ENCODE peak calls at places on chromosomes 13 and 19, in six cellular contexts. One of them, this sample, is unnamed.

GRCh38 chr19:339262-339887 is 5.2 kb downstream of the MIER2 start:
- DNase-seq in stimulated activated CD4-positive, alpha-beta T cell treated with anti-CD3 and anti-CD28 coated beads, Interleukin-1b, Interleukin-23, amount 100 ng/mL, for 4 hours: no peak
- DNase-seq in stimulated activated CD8-positive, alpha-beta memory T cell treated with anti-CD3 and anti-CD28 coated beads, Interleukin-2, amount 100 ng/mL, for 48 hours: no peak
- DNase-seq in fibroblast of mammary gland: peak
- DNase-seq in hippocampal formation: no peak
- DNase-seq in colonic mucosa: no peak
- DNase-seq in this sample: peak

GRCh38 chr19:13689050-13689449 is 75.3 kb upstream of the MRI1 start:
- DNase-seq in hippocampal formation: no peak
- DNase-seq in colonic mucosa: no peak
- DNase-seq in fibroblast of mammary gland: peak
- DNase-seq in stimulated activated CD4-positive, alpha-beta T cell treated with anti-CD3 and anti-CD28 coated beads, Interleukin-1b, Interleukin-23, amount 100 ng/mL, for 4 hours: no peak
- DNase-seq in stimulated activated CD8-positive, alpha-beta memory T cell treated with anti-CD3 and anti-CD28 coated beads, Interleukin-2, amount 100 ng/mL, for 48 hours: no peak
- DNase-seq in this sample: no peak

GRCh38 chr13:73740681-73741080 is 393.5 kb downstream of the KLF12 start:
- DNase-seq in hippocampal formation: no peak
- DNase-seq in fibroblast of mammary gland: peak
- DNase-seq in colonic mucosa: no peak
- DNase-seq in stimulated activated CD4-positive, alpha-beta T cell treated with anti-CD3 and anti-CD28 coated beads, Interleukin-1b, Interleukin-23, amount 100 ng/mL, for 4 hours: no peak
- DNase-seq in stimulated activated CD8-positive, alpha-beta memory T cell treated with anti-CD3 and anti-CD28 coated beads, Interleukin-2, amount 100 ng/mL, for 48 hours: no peak
- DNase-seq in this sample: no peak

GRCh38 chr13:20566424-20566916 is 487 bp upstream of the IFT88 start:
- DNase-seq in stimulated activated CD4-positive, alpha-beta T cell treated with anti-CD3 and anti-CD28 coated beads, Interleukin-1b, Interleukin-23, amount 100 ng/mL, for 4 hours: no peak
- DNase-seq in fibroblast of mammary gland: peak
- DNase-seq in hippocampal formation: no peak
- DNase-seq in colonic mucosa: peak
- DNase-seq in stimulated activated CD8-positive, alpha-beta memory T cell treated with anti-CD3 and anti-CD28 coated beads, Interleukin-2, amount 100 ng/mL, for 48 hours: no peak
- DNase-seq in this sample: peak

GRCh38 chr19:30226464-30227070 is 145.6 kb upstream of the ZNF536 start:
- DNase-seq in fibroblast of mammary gland: no peak
- DNase-seq in stimulated activated CD4-positive, alpha-beta T cell treated with anti-CD3 and anti-CD28 coated beads, Interleukin-1b, Interleukin-23, amount 100 ng/mL, for 4 hours: no peak
- DNase-seq in hippocampal formation: peak
- DNase-seq in colonic mucosa: no peak
- DNase-seq in stimulated activated CD8-positive, alpha-beta memory T cell treated with anti-CD3 and anti-CD28 coated beads, Interleukin-2, amount 100 ng/mL, for 48 hours: no peak
- DNase-seq in this sample: no peak

GRCh38 chr13:66562054-66562453 is 668.1 kb downstream of the PCDH9 start:
- DNase-seq in fibroblast of mammary gland: no peak
- DNase-seq in colonic mucosa: no peak
- DNase-seq in hippocampal formation: no peak
- DNase-seq in stimulated activated CD8-positive, alpha-beta memory T cell treated with anti-CD3 and anti-CD28 coated beads, Interleukin-2, amount 100 ng/mL, for 48 hours: no peak
- DNase-seq in stimulated activated CD4-positive, alpha-beta T cell treated with anti-CD3 and anti-CD28 coated beads, Interleukin-1b, Interleukin-23, amount 100 ng/mL, for 4 hours: no peak
- DNase-seq in this sample: no peak

GRCh38 chr13:48278806-48279205 is 24.7 kb upstream of the RB1 start:
- DNase-seq in hippocampal formation: no peak
- DNase-seq in stimulated activated CD8-positive, alpha-beta memory T cell treated with anti-CD3 and anti-CD28 coated beads, Interleukin-2, amount 100 ng/mL, for 48 hours: no peak
- DNase-seq in stimulated activated CD4-positive, alpha-beta T cell treated with anti-CD3 and anti-CD28 coated beads, Interleukin-1b, Interleukin-23, amount 100 ng/mL, for 4 hours: no peak
- DNase-seq in fibroblast of mammary gland: no peak
- DNase-seq in colonic mucosa: no peak
- DNase-seq in this sample: no peak

GRCh38 chr13:110769097-110769496 is 55.6 kb downstream of the ING1 start:
- DNase-seq in stimulated activated CD8-positive, alpha-beta memory T cell treated with anti-CD3 and anti-CD28 coated beads, Interleukin-2, amount 100 ng/mL, for 48 hours: no peak
- DNase-seq in colonic mucosa: no peak
- DNase-seq in fibroblast of mammary gland: no peak
- DNase-seq in hippocampal formation: no peak
- DNase-seq in stimulated activated CD4-positive, alpha-beta T cell treated with anti-CD3 and anti-CD28 coated beads, Interleukin-1b, Interleukin-23, amount 100 ng/mL, for 4 hours: no peak
- DNase-seq in this sample: no peak

GRCh38 chr13:98206946-98207345 is 29.9 kb upstream of the RNF113B start:
- DNase-seq in stimulated activated CD4-positive, alpha-beta T cell treated with anti-CD3 and anti-CD28 coated beads, Interleukin-1b, Interleukin-23, amount 100 ng/mL, for 4 hours: no peak
- DNase-seq in colonic mucosa: no peak
- DNase-seq in fibroblast of mammary gland: peak
- DNase-seq in stimulated activated CD8-positive, alpha-beta memory T cell treated with anti-CD3 and anti-CD28 coated beads, Interleukin-2, amount 100 ng/mL, for 48 hours: no peak
- DNase-seq in hippocampal formation: no peak
- DNase-seq in this sample: no peak

GRCh38 chr13:21898990-21899389 is 228.1 kb downstream of the FGF9 start:
- DNase-seq in fibroblast of mammary gland: no peak
- DNase-seq in stimulated activated CD8-positive, alpha-beta memory T cell treated with anti-CD3 and anti-CD28 coated beads, Interleukin-2, amount 100 ng/mL, for 48 hours: no peak
- DNase-seq in colonic mucosa: no peak
- DNase-seq in stimulated activated CD4-positive, alpha-beta T cell treated with anti-CD3 and anti-CD28 coated beads, Interleukin-1b, Interleukin-23, amount 100 ng/mL, for 4 hours: no peak
- DNase-seq in hippocampal formation: no peak
- DNase-seq in this sample: no peak

GRCh38 chr13:93603043-93603442 is 376.4 kb downstream of the GPC6 start:
- DNase-seq in colonic mucosa: no peak
- DNase-seq in stimulated activated CD4-positive, alpha-beta T cell treated with anti-CD3 and anti-CD28 coated beads, Interleukin-1b, Interleukin-23, amount 100 ng/mL, for 4 hours: no peak
- DNase-seq in stimulated activated CD8-positive, alpha-beta memory T cell treated with anti-CD3 and anti-CD28 coated beads, Interleukin-2, amount 100 ng/mL, for 48 hours: no peak
- DNase-seq in fibroblast of mammary gland: peak
- DNase-seq in hippocampal formation: no peak
- DNase-seq in this sample: no peak

GRCh38 chr13:112885782-112886268 is 83.2 kb upstream of the MCF2L start:
- DNase-seq in stimulated activated CD4-positive, alpha-beta T cell treated with anti-CD3 and anti-CD28 coated beads, Interleukin-1b, Interleukin-23, amount 100 ng/mL, for 4 hours: no peak
- DNase-seq in stimulated activated CD8-positive, alpha-beta memory T cell treated with anti-CD3 and anti-CD28 coated beads, Interleukin-2, amount 100 ng/mL, for 48 hours: no peak
- DNase-seq in fibroblast of mammary gland: peak
- DNase-seq in hippocampal formation: no peak
- DNase-seq in colonic mucosa: peak
- DNase-seq in this sample: no peak

GRCh38 chr13:45336025-45336800 is 4.8 kb downstream of the TPT1 start:
- DNase-seq in stimulated activated CD4-positive, alpha-beta T cell treated with anti-CD3 and anti-CD28 coated beads, Interleukin-1b, Interleukin-23, amount 100 ng/mL, for 4 hours: no peak
- DNase-seq in fibroblast of mammary gland: no peak
- DNase-seq in stimulated activated CD8-positive, alpha-beta memory T cell treated with anti-CD3 and anti-CD28 coated beads, Interleukin-2, amount 100 ng/mL, for 48 hours: no peak
- DNase-seq in colonic mucosa: no peak
- DNase-seq in hippocampal formation: no peak
- DNase-seq in this sample: no peak

GRCh38 chr13:99153219-99153618 is 47.4 kb upstream of the UBAC2 start:
- DNase-seq in stimulated activated CD8-positive, alpha-beta memory T cell treated with anti-CD3 and anti-CD28 coated beads, Interleukin-2, amount 100 ng/mL, for 48 hours: no peak
- DNase-seq in hippocampal formation: no peak
- DNase-seq in fibroblast of mammary gland: peak
- DNase-seq in colonic mucosa: no peak
- DNase-seq in stimulated activated CD4-positive, alpha-beta T cell treated with anti-CD3 and anti-CD28 coated beads, Interleukin-1b, Interleukin-23, amount 100 ng/mL, for 4 hours: no peak
- DNase-seq in this sample: no peak